ENCODE peak calls at places on chromosomes 2 and 18, in nine cellular contexts. E is GM12878, Q is GM23338, N is SK-N-SH, I is Panc1, O is HCT116, A is HL-60, Z is breast epithelium, G is HepG2. Y is an unnamed sample.

GRCh38 chr2:54438271-54438670 is 17.9 kb upstream of the SPTBN1 start:
- DNase-seq in E (no peak), Q (peak; percentile 17), N (no peak), I (no peak), O (no peak), A (no peak), Z (no peak), G (no peak), Y (no peak)

GRCh38 chr18:47968006-47968676 is 37.7 kb upstream of the SMAD2 start:
- DNase-seq in E (no peak), Q (peak; percentile 93), N (no peak), I (no peak), O (no peak), A (no peak), Z (no peak), G (no peak), Y (peak; percentile 61)

GRCh38 chr2:62467100-62467474 is 38.9 kb downstream of the TMEM17 start:
- DNase-seq in E (no peak), Q (no peak), N (no peak), I (no peak), O (no peak), A (no peak), Z (no peak), G (peak; percentile 58), Y (no peak)

GRCh38 chr2:8277921-8278571 is 403.8 kb upstream of the ID2 start:
- DNase-seq in E (peak; percentile 56), Q (no peak), N (peak; percentile 34), I (no peak), O (no peak), A (no peak), Z (no peak), G (no peak), Y (no peak)

GRCh38 chr2:231245253-231246094 is 47.0 kb downstream of the ARMC9 start:
- DNase-seq in E (no peak), Q (no peak), N (no peak), I (no peak), O (no peak), A (peak; percentile 42), Z (no peak), G (no peak), Y (peak; percentile 40)

GRCh38 chr2:647691-648231 is 29.4 kb downstream of the TMEM18 start:
- DNase-seq in E (no peak), Q (no peak), N (no peak), I (no peak), O (no peak), A (no peak), Z (no peak), G (no peak), Y (peak; percentile 18)

GRCh38 chr2:240467149-240467642 is 31.7 kb downstream of the GPC1 start:
- DNase-seq in E (no peak), Q (no peak), N (peak; percentile 38), I (no peak), O (no peak), A (no peak), Z (no peak), G (no peak), Y (peak; percentile 23)

GRCh38 chr2:128525653-128526052 is 207.0 kb upstream of the HS6ST1 start:
- DNase-seq in E (no peak), Q (no peak), N (no peak), I (no peak), O (no peak), A (no peak), Z (no peak), G (no peak), Y (no peak)

GRCh38 chr2:101030866-101031554 is 28.9 kb downstream of the RPL31 start:
- DNase-seq in E (no peak), Q (no peak), N (no peak), I (no peak), O (no peak), A (peak; percentile 26), Z (no peak), G (no peak), Y (no peak)

GRCh38 chr2:96847586-96847985 is 3.8 kb upstream of the ANKRD23 start:
- DNase-seq in E (no peak), Q (no peak), N (no peak), I (no peak), O (no peak), A (no peak), Z (no peak), G (no peak), Y (no peak)

GRCh38 chr2:41031282-41031681 is 579.4 kb upstream of the SLC8A1 start:
- DNase-seq in E (no peak), Q (no peak), N (no peak), I (no peak), O (no peak), A (no peak), Z (no peak), G (no peak), Y (no peak)

GRCh38 chr2:3662239-3662638 is 4.2 kb downstream of the ALLC start:
- DNase-seq in E (no peak), Q (peak; percentile 38), N (no peak), I (no peak), O (peak; percentile 21), A (no peak), Z (peak; percentile 15), G (no peak), Y (no peak)
- TF ChIP-seq CTCF in E (no peak), Q (peak; percentile 16), N (no peak), I (no peak), O (peak; percentile 25), A (no peak), Z (no peak), G (no peak), Y (no peak)

DNA sequence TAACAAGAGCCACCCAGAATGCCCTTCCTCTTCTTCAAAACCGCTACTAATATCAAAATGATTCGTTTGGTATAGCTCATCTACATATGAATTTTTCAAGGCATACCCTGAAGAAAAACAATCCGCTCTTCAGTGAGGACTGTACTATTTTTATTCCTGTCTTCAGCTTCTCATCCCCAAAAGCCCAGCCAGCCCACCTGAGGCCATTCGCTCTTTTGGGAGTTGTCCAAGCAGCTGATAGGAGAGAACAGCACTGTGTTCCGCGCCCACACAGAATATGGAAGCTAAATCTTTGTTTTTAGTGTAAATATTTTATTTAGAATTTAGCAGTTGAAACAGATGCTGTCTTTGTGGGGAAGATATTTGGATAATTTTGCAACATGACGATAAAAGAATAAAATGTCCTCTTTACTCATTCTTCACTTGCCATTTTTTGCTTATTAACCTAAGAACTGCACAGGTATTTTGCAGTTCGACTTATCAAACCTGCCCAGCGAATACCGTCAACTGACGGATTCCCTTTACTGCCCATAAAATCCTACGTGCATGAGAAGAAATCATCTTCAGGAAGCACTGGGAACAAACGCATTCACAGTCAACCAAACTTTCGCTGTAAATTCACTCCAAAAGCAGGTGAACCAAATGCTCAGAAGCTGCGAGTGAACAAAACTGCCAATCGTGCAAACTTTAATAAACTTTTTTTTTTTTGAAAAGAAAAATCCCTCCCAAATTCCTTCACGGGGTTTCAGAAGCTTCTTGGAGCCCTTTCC is 3.4 kb downstream of the ZNF521 start:
- DNase-seq in E (no peak), Q (no peak), N (no peak), I (no peak), O (no peak), A (no peak), Z (no peak), G (no peak), Y (no peak)
- H3K27me3 ChIP-seq in E (peaks cover 5% of the 10 kb centered on the region), Q (peaks cover 49% of the 10 kb centered on the region), N (no peaks in the 10 kb centered on the region), I (peaks cover 10% of the 10 kb centered on the region), O (peaks cover 19% of the 10 kb centered on the region), A (peaks cover 77% of the 10 kb centered on the region), Z (no peaks in the 10 kb centered on the region), G (peaks cover 6% of the 10 kb centered on the region), Y (peaks cover 31% of the 10 kb centered on the region)

GRCh38 chr2:238238766-238239551 is 879 bp downstream of the HES6 start:
- DNase-seq in E (no peak), Q (peak; percentile 56), N (peak; percentile 72), I (no peak), O (no peak), A (peak; percentile 48), Z (peak; percentile 50), G (no peak), Y (no peak)
- TF ChIP-seq POLR2AphosphoS5 in E (no peak), Q (no peak), N (no peak), I (no peak), O (no peak), A (peak; percentile 38), Z (no peak), G (no peak), Y (no peak)

GRCh38 chr2:70978388-70979357 is at the start of gene ANKRD53:
- DNase-seq in E (no peak), Q (peak; percentile 79), N (peak; percentile 27), I (no peak), O (no peak), A (no peak), Z (peak; percentile 48), G (no peak), Y (peak; percentile 44)
- TF ChIP-seq CTCF in E (no peak), Q (no peak), N (no peak), I (no peak), O (no peak), A (no peak), Z (no peak), G (no peak), Y (no peak)

DNA sequence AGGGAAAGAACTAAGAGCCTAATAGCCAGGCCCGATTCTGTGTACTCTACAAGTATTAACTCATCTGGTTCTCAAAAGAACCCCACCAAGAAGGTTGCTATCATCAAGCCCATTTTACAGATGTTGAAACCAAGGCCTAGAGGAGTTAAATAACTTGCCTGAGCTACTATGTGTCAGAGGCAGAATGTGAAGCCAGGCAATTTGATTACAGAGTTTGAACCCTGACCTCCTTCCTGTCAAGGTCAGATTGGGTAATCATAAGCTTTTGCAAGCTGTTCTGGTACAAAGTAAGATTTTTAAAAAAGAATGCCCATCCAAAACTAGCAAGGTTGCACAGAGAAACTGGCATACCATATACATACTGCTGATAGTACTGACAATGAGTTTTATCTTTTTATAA is 227.1 kb downstream of the HAUS1 start:
- DNase-seq in E (no peak), Q (no peak), N (no peak), I (no peak), O (no peak), A (no peak), Z (no peak), G (peak; percentile 15), Y (no peak)
- H3K27me3 ChIP-seq in E (peaks cover 9% of the 10 kb centered on the region), Q (peaks cover 38% of the 10 kb centered on the region), N (peaks cover 6% of the 10 kb centered on the region), I (no peaks in the 10 kb centered on the region), O (no peaks in the 10 kb centered on the region), A (no peaks in the 10 kb centered on the region), Z (no peaks in the 10 kb centered on the region), G (peaks cover 40% of the 10 kb centered on the region), Y (peaks cover 25% of the 10 kb centered on the region)

DNA sequence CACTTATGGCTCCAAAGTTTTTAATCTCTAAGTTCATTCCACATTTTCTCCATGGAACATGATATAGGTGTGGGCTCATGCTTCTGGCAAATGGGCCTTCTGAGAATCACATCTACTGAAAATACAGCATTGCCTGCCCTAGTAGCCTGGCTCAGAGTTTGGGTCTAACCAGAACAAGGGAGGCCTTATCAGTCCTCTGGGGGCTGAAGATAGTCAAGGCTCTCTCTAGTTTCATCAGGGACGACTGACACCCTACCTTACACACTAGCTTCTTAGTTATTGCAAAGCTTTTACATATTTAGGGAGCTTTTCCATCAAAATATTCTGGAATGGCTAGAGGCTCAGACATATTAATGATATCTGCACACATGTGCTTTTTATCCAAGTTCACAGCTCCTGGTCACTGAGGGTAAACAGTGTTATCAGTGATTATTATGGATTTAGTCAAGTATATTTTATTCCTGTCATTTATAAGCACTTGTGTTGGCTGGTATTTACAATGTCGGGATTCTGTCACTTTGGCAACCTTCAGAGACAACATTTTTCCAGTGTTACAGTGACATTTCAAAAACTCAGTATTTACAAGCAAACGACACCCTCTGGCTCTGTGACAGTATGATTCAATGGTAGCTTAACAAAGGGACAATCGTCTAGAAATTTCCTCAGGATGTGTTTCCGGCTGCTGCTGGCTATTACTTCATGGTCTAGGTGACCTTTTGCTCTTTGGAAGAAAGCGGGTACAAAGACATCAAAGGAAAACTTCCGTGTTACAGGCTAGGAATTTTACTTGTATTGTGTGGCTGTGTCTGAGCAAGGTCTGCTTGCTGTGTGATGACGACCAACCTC is 200.6 kb downstream of the TCF4 start:
- DNase-seq in E (no peak), Q (no peak), N (no peak), I (no peak), O (no peak), A (no peak), Z (no peak), G (peak; percentile 0), Y (no peak)
- TF ChIP-seq POLR2AphosphoS5 in E (no peak), Q (no peak), N (no peak), I (no peak), O (no peak), A (no peak), Z (peak; percentile 27), G (no peak), Y (no peak)

Y was measured in stomach.